ENCODE peak calls at places on chromosomes 1 and 21, in five cellular contexts. E, R, C, X and M are unnamed samples.

GRCh38 chr21:34846601-34847112 is 177.9 kb downstream of the CLIC6 start:
- DNase-seq in X (no peak), R (no peak), C (no peak), E (no peak), M (no peak)

GRCh38 chr1:115429242-115429641 is 91.2 kb upstream of the NGF start:
- DNase-seq in E (peak), C (no peak), R (no peak), X (no peak), M (no peak)

GRCh38 chr1:180188103-180188506 is 33.4 kb downstream of the QSOX1 start:
- DNase-seq in E (peak), X (no peak), R (peak), C (no peak), M (peak)

GRCh38 chr1:29645586-29645985 is 409.3 kb downstream of the PTPRU start:
- DNase-seq in X (no peak), E (no peak), R (no peak), C (no peak), M (no peak)

GRCh38 chr1:81053826-81054225 is 746.9 kb upstream of the ADGRL2 start:
- DNase-seq in E (no peak), C (no peak), R (no peak), X (no peak), M (no peak)

GRCh38 chr1:37752583-37753471 is 12.1 kb downstream of the EPHA10 start:
- DNase-seq in C (no peak), X (no peak), R (peak), E (no peak), M (no peak)

GRCh38 chr1:231949277-231950122 is 322.9 kb downstream of the DISC1 start:
- DNase-seq in X (peak), C (no peak), R (no peak), E (no peak), M (no peak)

GRCh38 chr1:114770989-114771388 is 9.5 kb downstream of the SIKE1 start:
- DNase-seq in C (no peak), X (no peak), R (no peak), E (no peak), M (no peak)

GRCh38 chr1:14924012-14924452 is 229.5 kb upstream of the TMEM51 start:
- DNase-seq in X (peak), R (peak), C (peak), E (peak), M (peak)

GRCh38 chr1:172145231-172145651 is 275.2 kb upstream of the C1orf105 start:
- DNase-seq in C (no peak), R (no peak), X (no peak), E (peak), M (no peak)

GRCh38 chr1:50424045-50424939 is 1.0 kb upstream of the DMRTA2 start:
- DNase-seq in E (peak), R (no peak), C (no peak), X (no peak), M (peak)

GRCh38 chr1:87274851-87275250 is 53.8 kb upstream of the LMO4 start:
- DNase-seq in C (no peak), X (no peak), E (no peak), R (no peak), M (no peak)

GRCh38 chr21:27633631-27634030 is 666.7 kb upstream of the ADAMTS5 start:
- DNase-seq in C (no peak), E (no peak), X (no peak), R (no peak), M (no peak)

GRCh38 chr1:235866207-235866912 is at the start of gene LYST:
- DNase-seq in X (peak), C (peak), E (peak), R (peak), M (peak)

GRCh38 chr1:200415227-200415626 is 5.4 kb upstream of the ZNF281 start:
- DNase-seq in E (peak), R (no peak), X (no peak), C (no peak), M (no peak)

GRCh38 chr1:181016563-181016962 is 6.1 kb downstream of the STX6 start:
- DNase-seq in R (no peak), X (no peak), E (no peak), C (no peak), M (no peak)

GRCh38 chr1:24966724-24967346 is 36.8 kb upstream of the RUNX3 start:
- DNase-seq in X (peak), C (no peak), E (no peak), R (peak), M (peak)

GRCh38 chr21:42829417-42829816 is 49.9 kb downstream of the WDR4 start:
- DNase-seq in X (peak), E (no peak), C (no peak), R (no peak), M (no peak)

GRCh38 chr21:36193200-36193599 is 36.6 kb downstream of the DOP1B start:
- DNase-seq in E (no peak), R (no peak), C (peak), X (no peak), M (no peak)

GRCh38 chr1:106785136-106785535 is 271.3 kb upstream of the PRMT6 start:
- DNase-seq in R (no peak), C (no peak), X (no peak), E (no peak), M (no peak)

GRCh38 chr1:37474697-37475379 is 458 bp downstream of the ZC3H12A start:
- DNase-seq in X (peak), E (no peak), C (peak), R (peak), M (no peak)

GRCh38 chr1:16716691-16717173 is 23.6 kb upstream of the RNU1-4 start:
- DNase-seq in X (peak), R (no peak), E (peak), C (peak), M (no peak)

GRCh38 chr1:181149326-181150000 is 61.0 kb downstream of the IER5 start:
- DNase-seq in C (no peak), X (peak), E (no peak), R (no peak), M (peak)

GRCh38 chr1:216523449-216524190 is 100.4 kb upstream of the USH2A start:
- DNase-seq in X (no peak), C (no peak), E (no peak), R (no peak), M (no peak)

GRCh38 chr1:240033406-240033805 is 58.3 kb upstream of the FMN2 start:
- DNase-seq in X (no peak), R (no peak), E (no peak), C (no peak), M (no peak)

GRCh38 chr1:211920141-211920572 is 89.6 kb upstream of the LPGAT1 start:
- DNase-seq in X (peak), C (peak), R (peak), E (peak), M (no peak)

GRCh38 chr21:32189688-32190483 is 89.0 kb downstream of the MIS18A start:
- DNase-seq in C (no peak), X (no peak), R (no peak), E (no peak), M (no peak)

GRCh38 chr21:14215971-14216621 is at the start of gene RBM11:
- DNase-seq in E (peak), R (peak), C (peak), X (peak), M (peak)

GRCh38 chr1:199875856-199876255 is 151.7 kb upstream of the NR5A2 start:
- DNase-seq in X (no peak), R (no peak), C (no peak), E (no peak), M (no peak)

GRCh38 chr1:5909576-5910275 is 82.5 kb downstream of the NPHP4 start:
- DNase-seq in X (no peak), C (no peak), R (peak), E (no peak), M (no peak)

GRCh38 chr1:37035014-37035686 is 835 bp upstream of the GRIK3 start:
- DNase-seq in X (no peak), R (no peak), E (no peak), C (no peak), M (no peak)

GRCh38 chr1:117007719-117008013 is 6.1 kb downstream of the CD101 start:
- DNase-seq in X (no peak), R (no peak), C (no peak), E (no peak), M (no peak)

GRCh38 chr1:151036356-151036755 is at the start of gene BNIPL:
- DNase-seq in R (no peak), X (no peak), C (no peak), E (no peak), M (no peak)

GRCh38 chr1:35589516-35590427 is 16.7 kb downstream of the TFAP2E start:
- DNase-seq in R (no peak), E (no peak), C (no peak), X (no peak), M (no peak)

GRCh38 chr1:7539772-7540175 is 231.3 kb upstream of the VAMP3 start:
- DNase-seq in C (no peak), R (peak), E (peak), X (no peak), M (peak)

GRCh38 chr1:112341986-112342385 is 54.0 kb upstream of the CTTNBP2NL start:
- DNase-seq in X (no peak), R (no peak), C (no peak), E (no peak), M (no peak)

GRCh38 chr1:204409111-204409510 is 2.5 kb downstream of the PPP1R15B start:
- DNase-seq in X (no peak), C (no peak), E (no peak), R (no peak), M (peak)

GRCh38 chr21:18138507-18138906 is 106.1 kb upstream of the CHODL start:
- DNase-seq in C (no peak), R (no peak), X (no peak), E (no peak), M (no peak)

GRCh38 chr1:219834247-219834917 is 94.0 kb downstream of the SLC30A10 start:
- DNase-seq in X (no peak), C (no peak), E (no peak), R (no peak), M (no peak)

GRCh38 chr1:206839006-206839560 is 26.3 kb upstream of the IL20 start:
- DNase-seq in X (no peak), C (no peak), R (no peak), E (no peak), M (no peak)
- TF ChIP-seq POLR2A in X (no peak), C (no peak), R (no peak), E (no peak), M (no peak)

GRCh38 chr1:84073266-84073665 is 70.8 kb upstream of the PRKACB start:
- DNase-seq in C (no peak), R (no peak), X (no peak), E (no peak), M (no peak)
- TF ChIP-seq POLR2A in C (no peak), R (no peak), X (no peak), E (no peak), M (no peak)

GRCh38 chr1:52553372-52554266 is 727 bp upstream of the TUT4 start:
- DNase-seq in C (peak), R (peak), E (peak), X (peak), M (peak)
- TF ChIP-seq POLR2A in C (no peak), R (peak), E (peak), X (no peak), M (no peak)

GRCh38 chr1:225651872-225652725 is 824 bp downstream of the ENAH start:
- DNase-seq in X (no peak), E (no peak), C (peak), R (peak), M (peak)

GRCh38 chr1:225654277-225654597 is 1.3 kb upstream of the ENAH start:
- DNase-seq in E (no peak), X (no peak), R (no peak), C (no peak), M (no peak)

GRCh38 chr1:225654688-225655508 is 2.0 kb upstream of the ENAH start:
- DNase-seq in X (no peak), R (no peak), E (no peak), C (no peak), M (no peak)

GRCh38 chr1:225652726-225653462 is at the start of gene ENAH:
- DNase-seq in E (peak), R (peak), C (peak), X (peak), M (peak)

DNA sequence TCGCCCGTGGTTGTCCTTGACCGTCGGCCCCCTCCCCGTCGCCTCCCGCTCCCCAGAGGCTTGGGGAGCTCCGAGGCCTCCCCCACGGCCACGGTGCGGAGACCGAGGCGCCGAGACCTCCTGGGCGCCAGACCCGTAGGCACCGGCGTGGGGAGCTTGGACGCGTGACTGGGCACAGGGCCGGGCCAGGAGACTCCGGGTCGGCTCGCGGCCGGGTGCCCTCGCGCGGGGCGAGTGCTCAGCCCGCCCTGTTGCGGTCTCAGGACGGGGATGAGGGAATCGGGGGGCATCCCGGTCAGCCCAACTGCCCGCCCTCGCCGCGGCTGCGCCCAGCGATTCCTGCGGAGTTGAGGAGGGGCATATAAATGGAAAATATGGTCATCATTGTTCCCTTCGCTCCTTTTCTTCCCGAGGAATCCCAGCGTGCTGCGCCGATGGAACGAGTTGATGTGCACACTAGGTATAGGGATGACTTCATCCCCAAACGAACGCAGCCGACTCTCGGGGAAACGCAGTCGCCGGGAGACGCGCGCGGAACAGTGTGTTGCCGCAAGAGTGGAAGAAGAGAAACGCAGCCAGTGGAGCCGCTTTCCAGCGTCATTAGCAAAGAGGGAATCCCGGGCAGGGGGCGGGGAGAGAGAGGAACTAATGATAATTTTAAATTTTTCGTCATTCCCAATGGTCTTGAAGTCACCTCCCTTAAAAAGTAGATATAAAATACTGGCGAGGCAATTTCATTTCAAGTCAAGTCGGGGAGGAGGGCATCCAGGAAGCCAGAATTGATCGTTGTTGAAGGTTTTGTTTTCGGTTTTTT is 747 bp upstream of the ENAH start:
- DNase-seq in E (peak), X (peak), R (peak), C (peak), M (peak)
- TF ChIP-seq POLR2A in E (peak), X (peak), R (no peak), C (peak), M (no peak)

DNA sequence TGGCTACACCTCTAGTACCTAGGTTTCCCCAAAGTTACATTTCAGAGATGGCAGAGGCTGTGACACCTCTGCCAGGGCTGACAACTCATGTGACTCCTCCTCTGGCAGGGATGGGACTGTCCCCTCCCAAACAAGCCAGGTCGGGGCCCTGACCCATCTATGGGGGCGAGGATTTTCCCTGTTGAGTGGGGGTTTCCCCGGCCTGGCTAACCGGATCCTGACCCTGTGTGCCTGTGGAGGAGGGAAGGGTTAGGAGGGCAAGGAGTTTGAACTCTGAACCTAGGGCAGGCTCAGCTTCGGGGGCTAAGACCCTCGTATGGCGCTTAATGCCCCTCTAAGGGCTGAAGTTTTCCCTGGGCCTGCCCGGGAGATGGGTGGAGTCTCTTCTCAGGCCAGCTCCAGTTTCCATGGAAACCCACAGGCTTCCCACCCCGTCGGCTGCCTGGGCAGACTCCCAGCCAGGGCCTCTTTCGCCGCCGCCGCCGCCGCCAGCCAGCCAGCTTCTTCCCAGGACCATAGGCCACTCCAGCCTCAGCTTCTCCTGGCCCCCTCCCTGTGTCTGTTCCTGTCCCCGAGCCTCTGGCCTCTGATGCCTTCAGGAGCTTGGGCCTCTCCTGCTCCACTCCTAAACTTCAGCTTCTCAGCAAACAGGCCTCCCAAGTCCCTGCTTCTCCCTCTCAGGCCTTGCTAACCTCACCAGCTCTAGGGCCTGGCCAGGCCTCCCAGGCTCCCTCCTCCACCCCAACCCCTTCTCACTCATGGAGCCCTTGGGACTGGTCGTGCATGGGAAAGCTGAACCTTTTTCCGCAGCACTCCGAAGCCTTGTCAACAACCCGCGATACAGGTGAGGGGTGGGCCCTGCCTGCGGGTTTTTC is at the start of gene BTBD19:
- DNase-seq in X (peak), R (peak), E (peak), C (peak), M (no peak)
- TF ChIP-seq POLR2A in X (no peak), R (no peak), E (peak), C (no peak), M (no peak)

GRCh38 chr21:44802396-44803153 is 955 bp upstream of the UBE2G2 start:
- DNase-seq in E (no peak), R (no peak), X (no peak), C (no peak), M (peak)
- TF ChIP-seq POLR2A in E (no peak), R (no peak), X (no peak), C (no peak), M (no peak)

DNA sequence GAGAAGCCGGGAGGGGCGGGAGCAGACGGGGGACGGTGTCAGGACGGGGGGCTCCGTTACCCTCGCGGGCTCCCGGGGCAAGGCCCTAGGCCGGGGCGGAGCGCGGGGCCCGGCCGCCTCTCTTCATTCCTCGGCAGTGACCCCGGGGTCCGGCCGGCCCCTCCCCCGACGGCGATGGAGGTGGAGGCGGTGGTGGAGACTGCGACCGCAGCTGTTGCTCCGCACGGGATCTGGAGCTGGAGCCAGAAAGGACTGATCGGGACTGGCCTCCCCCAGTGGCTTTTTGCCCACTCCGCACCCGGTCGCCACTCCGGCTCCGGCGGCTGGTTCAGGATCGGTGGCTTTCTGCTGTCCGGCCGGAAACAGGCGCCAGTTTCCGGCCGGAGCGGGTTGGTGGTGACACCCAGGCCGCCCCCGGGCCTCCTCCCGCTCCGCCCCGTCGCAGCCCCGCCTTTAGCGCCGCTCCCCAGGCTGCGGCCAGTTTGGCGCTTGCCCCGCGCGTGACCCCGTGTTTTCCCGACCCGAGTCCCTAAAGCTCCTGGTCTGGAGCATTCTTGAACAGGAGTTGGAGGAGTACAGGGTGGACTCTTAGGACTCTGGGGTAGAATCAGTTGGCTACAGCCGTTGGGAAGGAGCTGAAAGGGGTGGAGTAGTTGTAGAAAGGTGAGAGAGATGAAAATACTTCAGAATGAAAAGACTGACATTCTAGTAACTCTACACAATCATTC is at the start of gene OTUD7B:
- DNase-seq in C (peak), E (peak), R (peak), X (peak), M (peak)
- TF ChIP-seq POLR2A in C (peak), E (peak), R (peak), X (peak), M (peak)

DNA sequence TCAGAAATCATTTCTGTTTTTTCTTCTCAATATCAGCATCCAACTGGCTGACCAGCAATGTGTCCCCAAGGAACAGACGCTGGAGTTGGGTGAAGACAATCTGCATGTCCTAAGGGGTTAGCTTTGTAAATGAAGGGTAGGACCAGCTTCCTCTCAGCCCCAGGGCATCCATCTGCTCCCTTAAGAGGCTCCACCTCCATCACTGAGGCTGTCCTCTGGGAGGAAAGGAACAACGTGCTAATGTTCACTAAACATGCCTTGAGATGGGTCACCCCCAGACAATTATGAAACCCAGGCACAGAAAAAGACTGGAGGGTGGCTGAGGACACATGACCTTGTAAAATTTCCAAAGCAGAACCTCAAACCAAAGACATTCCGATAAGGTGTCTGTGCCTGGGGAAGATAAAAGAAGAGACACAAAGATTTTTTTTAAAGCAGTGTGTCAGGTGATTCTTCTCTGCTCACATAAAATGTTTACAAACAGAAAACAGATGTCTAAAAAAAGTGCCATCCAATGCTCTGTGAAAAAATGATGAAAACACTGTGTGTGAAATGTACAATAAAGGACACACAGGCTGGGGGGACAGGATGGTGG is 37.6 kb upstream of the ZNF124 start:
- DNase-seq in C (no peak), R (no peak), X (no peak), E (no peak), M (peak)
- TF ChIP-seq POLR2A in C (no peak), R (no peak), X (no peak), E (no peak), M (no peak)